ENCODE peak calls at places on chromosome 22, in six cellular contexts. One of them, this sample, is unnamed.

GRCh38 chr22:50683086-50683993 is 10.7 kb downstream of the SHANK3 start:
- DNase-seq in mucosa of gallbladder: no peak
- DNase-seq in suprapubic skin: no peak
- DNase-seq in M059J: no peak
- DNase-seq in NAMALWA: no peak
- DNase-seq in fibroblast of pulmonary artery: no peak
- DNase-seq in this sample: no peak

GRCh38 chr22:41264408-41264941 is 21.5 kb downstream of the RANGAP1 start:
- DNase-seq in NAMALWA: no peak
- DNase-seq in fibroblast of pulmonary artery: no peak
- DNase-seq in M059J: no peak
- DNase-seq in mucosa of gallbladder: no peak
- DNase-seq in suprapubic skin: no peak
- DNase-seq in this sample: no peak

GRCh38 chr22:18090286-18090685 is 12.5 kb downstream of the PEX26 start:
- DNase-seq in mucosa of gallbladder: no peak
- DNase-seq in fibroblast of pulmonary artery: no peak
- DNase-seq in NAMALWA: no peak
- DNase-seq in suprapubic skin: no peak
- DNase-seq in M059J: no peak
- DNase-seq in this sample: no peak

GRCh38 chr22:40635008-40635939 is 1.2 kb downstream of the MRTFA start:
- DNase-seq in M059J: no peak
- DNase-seq in NAMALWA: no peak
- DNase-seq in fibroblast of pulmonary artery: peak
- DNase-seq in suprapubic skin: no peak
- DNase-seq in mucosa of gallbladder: no peak
- DNase-seq in this sample: peak

GRCh38 chr22:46537946-46538815 is 761 bp upstream of the CELSR1 start:
- DNase-seq in suprapubic skin: no peak
- DNase-seq in M059J: peak
- DNase-seq in mucosa of gallbladder: no peak
- DNase-seq in fibroblast of pulmonary artery: peak
- DNase-seq in NAMALWA: no peak
- DNase-seq in this sample: peak

GRCh38 chr22:47718337-47718736 is 955.9 kb downstream of the TBC1D22A start:
- DNase-seq in NAMALWA: no peak
- DNase-seq in suprapubic skin: no peak
- DNase-seq in fibroblast of pulmonary artery: no peak
- DNase-seq in M059J: no peak
- DNase-seq in mucosa of gallbladder: no peak
- DNase-seq in this sample: no peak

GRCh38 chr22:40276877-40277823 is 69.2 kb upstream of the ADSL start:
- DNase-seq in suprapubic skin: no peak
- DNase-seq in M059J: peak
- DNase-seq in mucosa of gallbladder: no peak
- DNase-seq in NAMALWA: no peak
- DNase-seq in fibroblast of pulmonary artery: peak
- DNase-seq in this sample: peak

GRCh38 chr22:27468712-27469111 is 332.8 kb downstream of the MN1 start:
- DNase-seq in mucosa of gallbladder: no peak
- DNase-seq in NAMALWA: no peak
- DNase-seq in M059J: no peak
- DNase-seq in fibroblast of pulmonary artery: no peak
- DNase-seq in suprapubic skin: no peak
- DNase-seq in this sample: no peak

GRCh38 chr22:40058265-40058664 is 63.5 kb downstream of the FAM83F start:
- DNase-seq in NAMALWA: no peak
- DNase-seq in fibroblast of pulmonary artery: no peak
- DNase-seq in suprapubic skin: no peak
- DNase-seq in M059J: no peak
- DNase-seq in mucosa of gallbladder: no peak
- DNase-seq in this sample: no peak

GRCh38 chr22:22702159-22702873 is 57.9 kb downstream of the GGTLC2 start:
- DNase-seq in mucosa of gallbladder: no peak
- DNase-seq in fibroblast of pulmonary artery: no peak
- DNase-seq in M059J: no peak
- DNase-seq in suprapubic skin: peak
- DNase-seq in NAMALWA: peak
- DNase-seq in this sample: no peak

GRCh38 chr22:39518996-39519680 is 1.2 kb upstream of the ATF4 start:
- DNase-seq in mucosa of gallbladder: no peak
- DNase-seq in fibroblast of pulmonary artery: peak
- DNase-seq in M059J: no peak
- DNase-seq in suprapubic skin: no peak
- DNase-seq in NAMALWA: peak
- DNase-seq in this sample: peak

GRCh38 chr22:19406281-19406811 is 25.2 kb downstream of the HIRA start:
- DNase-seq in mucosa of gallbladder: no peak
- DNase-seq in suprapubic skin: no peak
- DNase-seq in fibroblast of pulmonary artery: no peak
- DNase-seq in NAMALWA: no peak
- DNase-seq in M059J: no peak
- DNase-seq in this sample: no peak

GRCh38 chr22:42803454-42803853 is 53.6 kb downstream of the ARFGAP3 start:
- DNase-seq in fibroblast of pulmonary artery: no peak
- DNase-seq in NAMALWA: no peak
- DNase-seq in M059J: no peak
- DNase-seq in mucosa of gallbladder: peak
- DNase-seq in suprapubic skin: peak
- DNase-seq in this sample: no peak

GRCh38 chr22:44718418-44718817 is 16.4 kb downstream of the PRR5 start:
- DNase-seq in NAMALWA: peak
- DNase-seq in suprapubic skin: no peak
- DNase-seq in M059J: no peak
- DNase-seq in fibroblast of pulmonary artery: no peak
- DNase-seq in mucosa of gallbladder: no peak
- DNase-seq in this sample: no peak

GRCh38 chr22:20396639-20397038 is 2.7 kb downstream of the ZNF74 start:
- DNase-seq in NAMALWA: no peak
- DNase-seq in M059J: no peak
- DNase-seq in suprapubic skin: no peak
- DNase-seq in fibroblast of pulmonary artery: no peak
- DNase-seq in mucosa of gallbladder: no peak
- DNase-seq in this sample: peak

GRCh38 chr22:49827853-49828598 is at the start of gene BRD1:
- DNase-seq in mucosa of gallbladder: peak
- DNase-seq in M059J: peak
- DNase-seq in fibroblast of pulmonary artery: peak
- DNase-seq in NAMALWA: peak
- DNase-seq in suprapubic skin: no peak
- DNase-seq in this sample: peak

GRCh38 chr22:38786631-38787030 is 7.3 kb downstream of the DNAL4 start:
- DNase-seq in NAMALWA: no peak
- DNase-seq in fibroblast of pulmonary artery: no peak
- DNase-seq in mucosa of gallbladder: no peak
- DNase-seq in M059J: no peak
- DNase-seq in suprapubic skin: no peak
- DNase-seq in this sample: no peak

GRCh38 chr22:39785232-39785631 is 108.3 kb downstream of the ENTHD1 start:
- DNase-seq in fibroblast of pulmonary artery: no peak
- DNase-seq in M059J: no peak
- DNase-seq in NAMALWA: no peak
- DNase-seq in mucosa of gallbladder: no peak
- DNase-seq in suprapubic skin: no peak
- DNase-seq in this sample: no peak

GRCh38 chr22:24776525-24776924 is 2.0 kb upstream of the PIWIL3 start:
- DNase-seq in fibroblast of pulmonary artery: no peak
- DNase-seq in mucosa of gallbladder: no peak
- DNase-seq in NAMALWA: no peak
- DNase-seq in M059J: no peak
- DNase-seq in suprapubic skin: no peak
- DNase-seq in this sample: no peak

GRCh38 chr22:19605508-19606331 is 81.5 kb upstream of the CLDN5 start:
- DNase-seq in suprapubic skin: no peak
- DNase-seq in NAMALWA: no peak
- DNase-seq in fibroblast of pulmonary artery: no peak
- DNase-seq in M059J: peak
- DNase-seq in mucosa of gallbladder: no peak
- DNase-seq in this sample: no peak

GRCh38 chr22:48921411-48921903 is 906.2 kb downstream of the BRD1 start:
- DNase-seq in fibroblast of pulmonary artery: no peak
- DNase-seq in M059J: no peak
- DNase-seq in suprapubic skin: no peak
- DNase-seq in NAMALWA: no peak
- DNase-seq in mucosa of gallbladder: no peak
- DNase-seq in this sample: no peak

GRCh38 chr22:35835998-35836691 is 118.5 kb downstream of the APOL5 start:
- DNase-seq in fibroblast of pulmonary artery: peak
- DNase-seq in NAMALWA: no peak
- DNase-seq in mucosa of gallbladder: peak
- DNase-seq in suprapubic skin: no peak
- DNase-seq in M059J: peak
- DNase-seq in this sample: peak

GRCh38 chr22:43620197-43620596 is 191.9 kb downstream of the EFCAB6 start:
- DNase-seq in NAMALWA: no peak
- DNase-seq in fibroblast of pulmonary artery: no peak
- DNase-seq in mucosa of gallbladder: no peak
- DNase-seq in M059J: no peak
- DNase-seq in suprapubic skin: no peak
- DNase-seq in this sample: no peak

GRCh38 chr22:35971418-35972119 is 57.1 kb downstream of the RBFOX2 start:
- DNase-seq in NAMALWA: no peak
- DNase-seq in mucosa of gallbladder: no peak
- DNase-seq in M059J: peak
- DNase-seq in suprapubic skin: no peak
- DNase-seq in fibroblast of pulmonary artery: peak
- DNase-seq in this sample: peak

GRCh38 chr22:37309221-37310074 is 27.1 kb downstream of the CYTH4 start:
- DNase-seq in suprapubic skin: no peak
- DNase-seq in NAMALWA: peak
- DNase-seq in mucosa of gallbladder: no peak
- DNase-seq in fibroblast of pulmonary artery: no peak
- DNase-seq in M059J: peak
- DNase-seq in this sample: no peak

GRCh38 chr22:28051787-28052356 is 132.8 kb upstream of the PITPNB start:
- DNase-seq in NAMALWA: peak
- DNase-seq in mucosa of gallbladder: peak
- DNase-seq in fibroblast of pulmonary artery: peak
- DNase-seq in M059J: peak
- DNase-seq in suprapubic skin: no peak
- DNase-seq in this sample: peak

GRCh38 chr22:45977551-45978274 is 751 bp upstream of the WNT7B start:
- DNase-seq in NAMALWA: peak
- DNase-seq in mucosa of gallbladder: no peak
- DNase-seq in suprapubic skin: no peak
- DNase-seq in fibroblast of pulmonary artery: no peak
- DNase-seq in M059J: peak
- DNase-seq in this sample: peak

GRCh38 chr22:45296628-45297297 is 12.0 kb downstream of the UPK3A start:
- DNase-seq in suprapubic skin: no peak
- DNase-seq in mucosa of gallbladder: no peak
- DNase-seq in fibroblast of pulmonary artery: no peak
- DNase-seq in NAMALWA: peak
- DNase-seq in M059J: no peak
- DNase-seq in this sample: no peak